ENCODE peak calls at places on chromosome 3, in four cellular contexts. G is body of pancreas, N is lower lobe of right lung, X is DND-41. Q is an unnamed sample.

GRCh38 chr3:131231710-131232348 is 149.7 kb upstream of the NUDT16 start:
- DNase-seq in N (no peak), G (no peak), X (no peak), Q (no peak)

GRCh38 chr3:159643406-159643805 is 345.2 kb upstream of the IL12A start:
- DNase-seq in N (no peak), X (no peak), G (no peak), Q (no peak)

GRCh38 chr3:177640319-177640997 is 443.2 kb upstream of the TBL1XR1 start:
- DNase-seq in X (peak; percentile 56), N (no peak), G (no peak), Q (no peak)

GRCh38 chr3:37511357-37511970 is 337.1 kb upstream of the LRRFIP2 start:
- DNase-seq in N (no peak), X (no peak), G (peak; percentile 61), Q (no peak)

GRCh38 chr3:78734048-78734637 is 1033.7 kb downstream of the ROBO1 start:
- DNase-seq in G (no peak), N (no peak), X (no peak), Q (no peak)

GRCh38 chr3:128784228-128784627 is 58.2 kb downstream of the RAB7A start:
- DNase-seq in G (no peak), N (no peak), X (peak; percentile 18), Q (peak; percentile 43)

GRCh38 chr3:152258448-152259302 is 10.1 kb upstream of the MBNL1 start:
- DNase-seq in X (no peak), G (peak; percentile 81), N (peak; percentile 77), Q (peak; percentile 37)

GRCh38 chr3:61060421-61060861 is 190.8 kb downstream of the FHIT start:
- DNase-seq in X (no peak), G (no peak), N (no peak), Q (no peak)

GRCh38 chr3:184696643-184697042 is 15.2 kb downstream of the MAGEF1 start:
- DNase-seq in X (no peak), G (no peak), N (peak; percentile 63), Q (no peak)

GRCh38 chr3:8445861-8446260 is 55.8 kb upstream of the LMCD1 start:
- DNase-seq in X (no peak), G (no peak), N (no peak), Q (no peak)

GRCh38 chr3:47405820-47406761 is 25.3 kb downstream of the PTPN23 start:
- DNase-seq in G (no peak), X (no peak), N (no peak), Q (no peak)

GRCh38 chr3:170726976-170727661 is 141.2 kb upstream of the SLC7A14 start:
- DNase-seq in G (no peak), X (no peak), N (no peak), Q (no peak)

GRCh38 chr3:128489860-128490649 is 2.9 kb downstream of the GATA2 start:
- DNase-seq in G (peak; percentile 69), X (no peak), N (peak; percentile 49), Q (no peak)

GRCh38 chr3:183503738-183504137 is 51.8 kb downstream of the KLHL6 start:
- DNase-seq in X (no peak), G (no peak), N (no peak), Q (no peak)

GRCh38 chr3:181724432-181724740 is 12.7 kb downstream of the SOX2 start:
- DNase-seq in G (no peak), N (no peak), X (no peak), Q (no peak)

GRCh38 chr3:176741648-176742047 is 455.6 kb downstream of the TBL1XR1 start:
- DNase-seq in X (no peak), G (no peak), N (no peak), Q (no peak)

GRCh38 chr3:65831733-65832425 is 206.8 kb downstream of the MAGI1 start:
- DNase-seq in G (no peak), N (no peak), X (no peak), Q (no peak)

GRCh38 chr3:78872195-78872594 is 895.6 kb downstream of the ROBO1 start:
- DNase-seq in X (no peak), G (no peak), N (no peak), Q (no peak)

GRCh38 chr3:186617038-186617934 is 4.4 kb downstream of the AHSG start:
- DNase-seq in G (peak; percentile 95), N (peak; percentile 92), X (peak; percentile 87), Q (peak; percentile 67)

GRCh38 chr3:141373768-141374526 is 5.6 kb downstream of the ZBTB38 start:
- DNase-seq in X (no peak), G (no peak), N (no peak), Q (no peak)

GRCh38 chr3:16536996-16537395 is 23.5 kb upstream of the RFTN1 start:
- DNase-seq in G (no peak), N (no peak), X (no peak), Q (no peak)

GRCh38 chr3:119660474-119661150 is at the start of gene POPDC2:
- DNase-seq in N (no peak), G (no peak), X (no peak), Q (no peak)

GRCh38 chr3:10419637-10420232 is 85.7 kb downstream of the ATP2B2 start:
- DNase-seq in G (no peak), N (no peak), X (peak; percentile 17), Q (peak; percentile 78)

GRCh38 chr3:59555593-59556315 is 505.9 kb upstream of the CFAP20DC start:
- DNase-seq in G (no peak), X (no peak), N (no peak), Q (no peak)

GRCh38 chr3:194132465-194133358 is 3.2 kb upstream of the HES1 start:
- DNase-seq in X (no peak), N (no peak), G (no peak), Q (no peak)

GRCh38 chr3:143975549-143976152 is 4.0 kb downstream of the DIPK2A start:
- DNase-seq in N (no peak), X (no peak), G (no peak), Q (peak; percentile 63)

GRCh38 chr3:159082514-159082913 is 280.7 kb downstream of the MFSD1 start:
- DNase-seq in X (no peak), G (no peak), N (no peak), Q (no peak)

GRCh38 chr3:178711753-178712152 is 175.5 kb downstream of the KCNMB2 start:
- DNase-seq in G (no peak), N (no peak), X (no peak), Q (no peak)

GRCh38 chr3:127801914-127802313 is 20.4 kb downstream of the MGLL start:
- DNase-seq in N (no peak), G (no peak), X (no peak), Q (no peak)

GRCh38 chr3:81651139-81651538 is 110.3 kb downstream of the GBE1 start:
- DNase-seq in G (no peak), N (no peak), X (no peak), Q (no peak)

GRCh38 chr3:33385423-33385822 is 54.8 kb downstream of the UBP1 start:
- DNase-seq in G (no peak), X (peak; percentile 55), N (no peak), Q (peak; percentile 74)

GRCh38 chr3:43024183-43024865 is 45.2 kb downstream of the GASK1A start:
- DNase-seq in G (no peak), X (peak; percentile 85), N (no peak), Q (peak; percentile 70)

GRCh38 chr3:132535575-132536441 is 61.3 kb upstream of the ACKR4 start:
- DNase-seq in X (peak; percentile 56), G (peak; percentile 78), N (no peak), Q (peak; percentile 28)

GRCh38 chr3:81249540-81250029 is 511.9 kb downstream of the GBE1 start:
- DNase-seq in X (no peak), G (no peak), N (no peak), Q (no peak)

GRCh38 chr3:45765286-45765851 is 31.0 kb downstream of the SLC6A20 start:
- DNase-seq in X (no peak), N (no peak), G (no peak), Q (no peak)

GRCh38 chr3:126782554-126782953 is 78.5 kb downstream of the CHCHD6 start:
- DNase-seq in N (no peak), G (no peak), X (no peak), Q (no peak)

DNA sequence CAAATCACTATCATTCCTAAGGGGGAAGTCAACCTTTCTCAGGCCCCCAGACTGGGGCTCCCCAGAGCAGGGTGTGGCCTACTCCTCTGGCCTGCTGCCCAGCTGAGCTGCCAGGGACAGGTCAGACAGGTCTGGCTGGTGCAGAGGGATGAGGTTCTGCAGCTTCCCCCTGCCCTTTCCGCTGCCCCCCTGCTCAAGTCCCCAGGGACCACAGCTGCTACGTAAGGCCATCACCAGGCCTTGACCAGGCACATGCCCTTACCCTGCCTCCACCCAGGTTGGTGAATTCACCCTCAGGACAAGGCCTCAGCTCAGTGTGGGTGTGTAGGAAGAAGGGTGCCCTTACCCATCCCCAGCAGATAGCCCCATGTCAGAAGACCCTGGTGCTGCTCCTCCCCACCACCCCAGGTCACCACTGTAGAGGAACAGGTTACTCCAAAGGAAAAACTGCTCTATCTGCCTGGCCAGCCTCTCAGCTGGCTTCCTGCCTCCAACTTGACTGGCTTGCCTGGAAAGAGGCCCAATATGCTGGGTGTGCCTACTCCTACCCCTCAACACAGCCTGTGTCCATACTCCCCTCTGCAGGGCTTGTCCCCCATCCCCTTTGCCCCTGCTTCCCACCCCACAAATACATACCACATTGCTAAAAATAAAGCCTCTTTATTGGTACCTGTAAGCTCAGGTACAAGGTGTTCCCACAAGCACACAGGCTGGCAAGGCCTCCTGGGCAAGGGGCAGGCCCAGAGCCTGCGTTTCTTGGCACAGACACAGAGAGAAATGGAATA is 12.0 kb downstream of the CSRNP1 start:
- DNase-seq in N (peak; percentile 90), X (no peak), G (peak; percentile 94), Q (no peak)
- H3K27ac ChIP-seq in N (peak overlapping the region; percentile 79), X (no peak overlapping the region), G (peak overlapping the region; percentile 97), Q (no peak overlapping the region)

GRCh38 chr3:49131040-49131439 is 1.8 kb downstream of the LAMB2 start:
- DNase-seq in X (no peak), G (no peak), N (no peak), Q (no peak)
- H3K27ac ChIP-seq in X (no peak overlapping the region), G (no peak overlapping the region), N (peak overlapping the region; percentile 90), Q (no peak overlapping the region)

DNA sequence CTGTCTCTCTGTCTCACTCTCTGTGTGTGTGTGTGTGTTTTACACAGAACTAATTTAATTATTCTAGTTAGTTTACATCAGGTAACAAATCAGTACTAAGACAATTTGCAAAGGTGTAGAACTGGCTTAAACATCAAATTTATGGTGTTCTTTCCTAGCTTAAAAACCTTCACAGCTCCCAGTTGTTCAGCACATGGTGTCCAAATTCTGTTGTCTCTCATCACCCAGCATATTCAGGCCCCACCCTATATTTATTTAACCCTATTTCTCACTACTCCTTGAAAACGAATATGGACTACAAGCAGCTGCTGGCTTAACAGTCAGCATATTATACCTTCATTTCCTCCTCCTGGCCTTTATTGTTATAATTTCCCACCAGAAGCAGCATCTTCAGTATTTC is 1.1 kb downstream of the IL20RB start:
- DNase-seq in G (no peak), X (no peak), N (no peak), Q (no peak)
- H3K27ac ChIP-seq in G (no peak overlapping the region), X (no peak overlapping the region), N (no peak overlapping the region), Q (no peak overlapping the region)

DNA sequence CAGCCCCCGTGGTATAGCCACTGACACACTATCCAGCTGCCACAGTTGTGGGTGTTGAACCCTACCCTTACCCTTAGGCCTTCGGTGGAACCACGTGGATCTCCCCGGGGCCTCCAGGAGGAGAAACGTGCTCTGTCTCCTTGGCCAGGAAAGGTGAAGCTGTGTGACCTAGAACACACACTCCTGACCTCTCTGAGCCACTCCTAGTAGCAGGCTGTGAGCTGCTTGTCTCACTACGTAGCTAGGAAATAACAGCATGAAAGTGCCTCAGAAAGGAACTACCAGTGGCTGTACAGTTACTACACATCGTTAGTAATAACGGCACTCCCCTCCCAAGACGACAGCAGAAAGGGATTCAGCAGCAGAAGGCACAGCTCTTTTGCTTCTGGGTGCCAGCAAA is 36.2 kb upstream of the SLC6A6 start:
- DNase-seq in G (no peak), X (no peak), N (no peak), Q (no peak)
- H3K27ac ChIP-seq in G (no peak overlapping the region), X (no peak overlapping the region), N (no peak overlapping the region), Q (no peak overlapping the region)